ENCODE peak calls at places on chromosomes 2 and 18, in seven cellular contexts. One of them, this sample, is unnamed.

GRCh38 chr18:58175122-58175687 is 131.2 kb downstream of the NEDD4L start:
- DNase-seq in mammary epithelial cell: no peak
- DNase-seq in fibroblast of lung: no peak
- DNase-seq in HFF-Myc: no peak
- DNase-seq in lower leg skin: peak
- DNase-seq in kidney: no peak
- DNase-seq in pancreas: no peak
- DNase-seq in this sample: no peak

GRCh38 chr18:48769006-48769646 is 181.6 kb downstream of the SMAD7 start:
- DNase-seq in mammary epithelial cell: no peak
- DNase-seq in fibroblast of lung: no peak
- DNase-seq in HFF-Myc: no peak
- DNase-seq in lower leg skin: no peak
- DNase-seq in kidney: peak
- DNase-seq in pancreas: peak
- DNase-seq in this sample: no peak

GRCh38 chr2:229910832-229911412 is 10.9 kb downstream of the TRIP12 start:
- DNase-seq in mammary epithelial cell: peak
- DNase-seq in fibroblast of lung: peak
- DNase-seq in HFF-Myc: no peak
- DNase-seq in lower leg skin: no peak
- DNase-seq in kidney: no peak
- DNase-seq in pancreas: no peak
- DNase-seq in this sample: no peak

GRCh38 chr2:169983506-169983905 is 156.3 kb downstream of the UBR3 start:
- DNase-seq in mammary epithelial cell: no peak
- DNase-seq in fibroblast of lung: no peak
- DNase-seq in HFF-Myc: no peak
- DNase-seq in lower leg skin: no peak
- DNase-seq in kidney: no peak
- DNase-seq in pancreas: no peak
- DNase-seq in this sample: no peak

GRCh38 chr2:72883356-72883962 is 3.7 kb upstream of the SPR start:
- DNase-seq in mammary epithelial cell: no peak
- DNase-seq in fibroblast of lung: peak
- DNase-seq in HFF-Myc: no peak
- DNase-seq in lower leg skin: peak
- DNase-seq in kidney: no peak
- DNase-seq in pancreas: no peak
- DNase-seq in this sample: no peak

GRCh38 chr2:174492963-174493431 is 6.2 kb upstream of the GPR155 start:
- DNase-seq in mammary epithelial cell: no peak
- DNase-seq in fibroblast of lung: no peak
- DNase-seq in HFF-Myc: no peak
- DNase-seq in lower leg skin: no peak
- DNase-seq in kidney: no peak
- DNase-seq in pancreas: no peak
- DNase-seq in this sample: no peak

GRCh38 chr2:210445116-210445707 is 31.3 kb downstream of the LANCL1 start:
- DNase-seq in mammary epithelial cell: peak
- DNase-seq in fibroblast of lung: peak
- DNase-seq in HFF-Myc: peak
- DNase-seq in lower leg skin: no peak
- DNase-seq in kidney: no peak
- DNase-seq in pancreas: no peak
- DNase-seq in this sample: no peak

GRCh38 chr2:109352898-109353689 is 224.1 kb downstream of the SH3RF3 start:
- DNase-seq in mammary epithelial cell: no peak
- DNase-seq in fibroblast of lung: no peak
- DNase-seq in HFF-Myc: no peak
- DNase-seq in lower leg skin: peak
- DNase-seq in kidney: no peak
- DNase-seq in pancreas: peak
- DNase-seq in this sample: peak

GRCh38 chr2:178163395-178163794 is 30.9 kb upstream of the OSBPL6 start:
- DNase-seq in mammary epithelial cell: peak
- DNase-seq in fibroblast of lung: no peak
- DNase-seq in HFF-Myc: no peak
- DNase-seq in lower leg skin: no peak
- DNase-seq in kidney: no peak
- DNase-seq in pancreas: no peak
- DNase-seq in this sample: no peak

GRCh38 chr2:134408386-134408785 is 154.5 kb downstream of the MGAT5 start:
- DNase-seq in mammary epithelial cell: no peak
- DNase-seq in fibroblast of lung: peak
- DNase-seq in HFF-Myc: no peak
- DNase-seq in lower leg skin: no peak
- DNase-seq in kidney: no peak
- DNase-seq in pancreas: no peak
- DNase-seq in this sample: no peak

GRCh38 chr2:33215299-33215698 is 261.1 kb upstream of the RASGRP3 start:
- DNase-seq in mammary epithelial cell: peak
- DNase-seq in fibroblast of lung: peak
- DNase-seq in HFF-Myc: peak
- DNase-seq in lower leg skin: no peak
- DNase-seq in kidney: peak
- DNase-seq in pancreas: no peak
- DNase-seq in this sample: peak

GRCh38 chr2:131488306-131489205 is 3.6 kb downstream of the MZT2A start:
- DNase-seq in mammary epithelial cell: no peak
- DNase-seq in fibroblast of lung: no peak
- DNase-seq in HFF-Myc: no peak
- DNase-seq in lower leg skin: no peak
- DNase-seq in kidney: peak
- DNase-seq in pancreas: no peak
- DNase-seq in this sample: no peak

GRCh38 chr2:207166349-207167128 is 791 bp upstream of the KLF7 start:
- DNase-seq in mammary epithelial cell: peak
- DNase-seq in fibroblast of lung: peak
- DNase-seq in HFF-Myc: no peak
- DNase-seq in lower leg skin: peak
- DNase-seq in kidney: peak
- DNase-seq in pancreas: peak
- DNase-seq in this sample: peak

GRCh38 chr2:127039387-127040031 is 67.4 kb downstream of the BIN1 start:
- DNase-seq in mammary epithelial cell: no peak
- DNase-seq in fibroblast of lung: no peak
- DNase-seq in HFF-Myc: no peak
- DNase-seq in lower leg skin: peak
- DNase-seq in kidney: peak
- DNase-seq in pancreas: peak
- DNase-seq in this sample: no peak

GRCh38 chr2:73920577-73921545 is 5.8 kb upstream of the DGUOK start:
- DNase-seq in mammary epithelial cell: no peak
- DNase-seq in fibroblast of lung: peak
- DNase-seq in HFF-Myc: no peak
- DNase-seq in lower leg skin: no peak
- DNase-seq in kidney: no peak
- DNase-seq in pancreas: no peak
- DNase-seq in this sample: no peak

GRCh38 chr2:187546762-187547333 is 7.4 kb downstream of the TFPI start:
- DNase-seq in mammary epithelial cell: no peak
- DNase-seq in fibroblast of lung: no peak
- DNase-seq in HFF-Myc: no peak
- DNase-seq in lower leg skin: no peak
- DNase-seq in kidney: no peak
- DNase-seq in pancreas: no peak
- DNase-seq in this sample: no peak

GRCh38 chr2:32835148-32835547 is 111.6 kb upstream of the LTBP1 start:
- DNase-seq in mammary epithelial cell: no peak
- DNase-seq in fibroblast of lung: no peak
- DNase-seq in HFF-Myc: no peak
- DNase-seq in lower leg skin: no peak
- DNase-seq in kidney: no peak
- DNase-seq in pancreas: no peak
- DNase-seq in this sample: no peak

GRCh38 chr2:33437815-33438214 is 38.6 kb upstream of the RASGRP3 start:
- DNase-seq in mammary epithelial cell: no peak
- DNase-seq in fibroblast of lung: peak
- DNase-seq in HFF-Myc: no peak
- DNase-seq in lower leg skin: no peak
- DNase-seq in kidney: no peak
- DNase-seq in pancreas: no peak
- DNase-seq in this sample: no peak

GRCh38 chr2:46647041-46647440 is 167.7 kb downstream of the TMEM247 start:
- DNase-seq in mammary epithelial cell: no peak
- DNase-seq in fibroblast of lung: no peak
- DNase-seq in HFF-Myc: no peak
- DNase-seq in lower leg skin: no peak
- DNase-seq in kidney: no peak
- DNase-seq in pancreas: no peak
- DNase-seq in this sample: no peak

GRCh38 chr2:46643951-46644350 is 164.6 kb downstream of the TMEM247 start:
- DNase-seq in mammary epithelial cell: peak
- DNase-seq in fibroblast of lung: no peak
- DNase-seq in HFF-Myc: no peak
- DNase-seq in lower leg skin: no peak
- DNase-seq in kidney: no peak
- DNase-seq in pancreas: no peak
- DNase-seq in this sample: no peak

GRCh38 chr2:46644690-46645385 is 165.5 kb downstream of the TMEM247 start:
- DNase-seq in mammary epithelial cell: no peak
- DNase-seq in fibroblast of lung: peak
- DNase-seq in HFF-Myc: no peak
- DNase-seq in lower leg skin: no peak
- DNase-seq in kidney: no peak
- DNase-seq in pancreas: no peak
- DNase-seq in this sample: no peak

GRCh38 chr2:46645681-46646162 is 166.4 kb downstream of the TMEM247 start:
- DNase-seq in mammary epithelial cell: peak
- DNase-seq in fibroblast of lung: peak
- DNase-seq in HFF-Myc: no peak
- DNase-seq in lower leg skin: no peak
- DNase-seq in kidney: no peak
- DNase-seq in pancreas: no peak
- DNase-seq in this sample: no peak

GRCh38 chr2:46643493-46643892 is 164.1 kb downstream of the TMEM247 start:
- DNase-seq in mammary epithelial cell: no peak
- DNase-seq in fibroblast of lung: no peak
- DNase-seq in HFF-Myc: no peak
- DNase-seq in lower leg skin: no peak
- DNase-seq in kidney: no peak
- DNase-seq in pancreas: no peak
- DNase-seq in this sample: no peak
- TF ChIP-seq CTCF in mammary epithelial cell: no peak
- TF ChIP-seq CTCF in fibroblast of lung: no peak
- TF ChIP-seq CTCF in HFF-Myc: peak
- TF ChIP-seq CTCF in lower leg skin: no peak
- TF ChIP-seq CTCF in kidney: no peak
- TF ChIP-seq CTCF in pancreas: no peak
- TF ChIP-seq CTCF in this sample: no peak

GRCh38 chr18:2906522-2907458 is 60.0 kb downstream of the EMILIN2 start:
- DNase-seq in mammary epithelial cell: no peak
- DNase-seq in fibroblast of lung: no peak
- DNase-seq in HFF-Myc: no peak
- DNase-seq in lower leg skin: peak
- DNase-seq in kidney: peak
- DNase-seq in pancreas: peak
- DNase-seq in this sample: no peak
- TF ChIP-seq CTCF in mammary epithelial cell: no peak
- TF ChIP-seq CTCF in fibroblast of lung: peak
- TF ChIP-seq CTCF in HFF-Myc: no peak
- TF ChIP-seq CTCF in lower leg skin: no peak
- TF ChIP-seq CTCF in kidney: no peak
- TF ChIP-seq CTCF in pancreas: no peak
- TF ChIP-seq CTCF in this sample: no peak

GRCh38 chr18:9614401-9615279 is at the start of gene PPP4R1:
- DNase-seq in mammary epithelial cell: peak
- DNase-seq in fibroblast of lung: peak
- DNase-seq in HFF-Myc: no peak
- DNase-seq in lower leg skin: peak
- DNase-seq in kidney: peak
- DNase-seq in pancreas: peak
- DNase-seq in this sample: peak

GRCh38 chr18:9612989-9613388 is 1.4 kb downstream of the PPP4R1 start:
- DNase-seq in mammary epithelial cell: no peak
- DNase-seq in fibroblast of lung: no peak
- DNase-seq in HFF-Myc: no peak
- DNase-seq in lower leg skin: no peak
- DNase-seq in kidney: no peak
- DNase-seq in pancreas: no peak
- DNase-seq in this sample: no peak

GRCh38 chr18:9612215-9612830 is 2.0 kb downstream of the PPP4R1 start:
- DNase-seq in mammary epithelial cell: peak
- DNase-seq in fibroblast of lung: peak
- DNase-seq in HFF-Myc: no peak
- DNase-seq in lower leg skin: no peak
- DNase-seq in kidney: no peak
- DNase-seq in pancreas: no peak
- DNase-seq in this sample: no peak

GRCh38 chr18:9615280-9615797 is 980 bp upstream of the PPP4R1 start:
- DNase-seq in mammary epithelial cell: no peak
- DNase-seq in fibroblast of lung: no peak
- DNase-seq in HFF-Myc: no peak
- DNase-seq in lower leg skin: no peak
- DNase-seq in kidney: no peak
- DNase-seq in pancreas: no peak
- DNase-seq in this sample: no peak

DNA sequence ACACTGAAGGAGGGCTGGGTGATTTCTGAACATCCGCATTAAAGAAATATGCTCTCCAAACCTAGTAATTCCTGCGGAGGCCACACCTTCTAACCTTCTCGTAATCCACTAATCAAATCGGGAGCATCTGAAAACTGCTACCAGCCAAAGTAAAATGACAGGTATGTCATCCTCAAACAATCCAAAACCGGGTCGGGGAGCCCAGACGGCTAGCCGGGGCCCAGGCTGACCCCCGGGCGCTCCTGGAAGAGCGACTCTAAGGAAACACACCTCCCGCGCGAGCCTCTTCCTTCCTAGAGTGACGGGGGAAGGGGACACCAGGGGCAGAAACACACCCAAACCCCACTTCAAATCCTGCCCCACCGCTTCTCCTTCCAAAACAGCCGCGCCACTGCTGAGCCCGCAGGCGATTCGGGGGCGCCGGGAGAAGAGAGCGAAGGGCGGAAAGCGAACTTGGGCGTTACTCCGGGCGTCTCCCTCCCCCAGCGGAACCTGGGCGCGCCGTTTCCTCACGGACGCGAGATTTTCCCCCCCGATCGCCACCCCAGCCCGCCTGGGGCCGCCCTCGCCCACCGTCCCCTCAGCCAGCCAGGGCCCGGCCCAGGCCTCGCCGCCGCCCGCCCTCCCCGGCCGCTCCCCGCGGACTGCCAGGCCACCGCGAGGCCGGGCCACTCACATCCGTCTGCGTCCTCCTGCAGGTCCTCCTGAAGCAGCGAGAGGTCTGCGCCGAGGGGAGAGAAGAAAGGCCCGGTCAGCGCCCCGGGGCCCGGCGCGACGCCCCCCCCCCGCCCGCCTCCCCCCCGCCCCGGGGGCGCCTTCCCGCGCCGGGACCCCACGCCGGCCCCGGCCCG is 584 bp downstream of the PPP4R1 start:
- DNase-seq in mammary epithelial cell: peak
- DNase-seq in fibroblast of lung: peak
- DNase-seq in HFF-Myc: no peak
- DNase-seq in lower leg skin: peak
- DNase-seq in kidney: peak
- DNase-seq in pancreas: peak
- DNase-seq in this sample: peak
- TF ChIP-seq CTCF in mammary epithelial cell: no peak
- TF ChIP-seq CTCF in fibroblast of lung: no peak
- TF ChIP-seq CTCF in HFF-Myc: no peak
- TF ChIP-seq CTCF in lower leg skin: no peak
- TF ChIP-seq CTCF in kidney: no peak
- TF ChIP-seq CTCF in pancreas: no peak
- TF ChIP-seq CTCF in this sample: no peak

GRCh38 chr2:191013876-191014652 is at the start of gene STAT1:
- DNase-seq in mammary epithelial cell: peak
- DNase-seq in fibroblast of lung: peak
- DNase-seq in HFF-Myc: peak
- DNase-seq in lower leg skin: peak
- DNase-seq in kidney: peak
- DNase-seq in pancreas: peak
- DNase-seq in this sample: peak
- TF ChIP-seq CTCF in mammary epithelial cell: peak
- TF ChIP-seq CTCF in fibroblast of lung: no peak
- TF ChIP-seq CTCF in HFF-Myc: no peak
- TF ChIP-seq CTCF in lower leg skin: no peak
- TF ChIP-seq CTCF in kidney: peak
- TF ChIP-seq CTCF in pancreas: no peak
- TF ChIP-seq CTCF in this sample: no peak

This sample was measured in coronary artery.